ENCODE peak calls at places on chromosome 22, in nine cellular contexts. One of them, this sample, is unnamed.

GRCh38 chr22:29231971-29232959 is 26.6 kb downstream of the EMID1 start:
- DNase-seq in ovary: peak; percentile 91
- DNase-seq in tibial nerve: no peak
- DNase-seq in esophagus squamous epithelium: no peak
- DNase-seq in thyroid gland: peak; percentile 46
- DNase-seq in sigmoid colon: peak; percentile 76
- DNase-seq in GM12878: no peak
- DNase-seq in uterus: peak; percentile 72
- DNase-seq in body of pancreas: peak; percentile 88
- DNase-seq in this sample: peak; percentile 81

GRCh38 chr22:23067023-23067650 is 3.2 kb upstream of the GNAZ start:
- DNase-seq in ovary: peak; percentile 8
- DNase-seq in tibial nerve: peak; percentile 7
- DNase-seq in esophagus squamous epithelium: no peak
- DNase-seq in thyroid gland: no peak
- DNase-seq in sigmoid colon: peak; percentile 55
- DNase-seq in GM12878: no peak
- DNase-seq in uterus: peak; percentile 7
- DNase-seq in body of pancreas: peak; percentile 10
- DNase-seq in this sample: peak; percentile 6

GRCh38 chr22:48750282-48750681 is 1077.4 kb downstream of the BRD1 start:
- DNase-seq in ovary: no peak
- DNase-seq in tibial nerve: no peak
- DNase-seq in esophagus squamous epithelium: no peak
- DNase-seq in thyroid gland: no peak
- DNase-seq in sigmoid colon: peak; percentile 32
- DNase-seq in GM12878: no peak
- DNase-seq in uterus: no peak
- DNase-seq in body of pancreas: no peak
- DNase-seq in this sample: peak; percentile 1

GRCh38 chr22:17523925-17524324 is 39.4 kb upstream of the SLC25A18 start:
- DNase-seq in ovary: no peak
- DNase-seq in tibial nerve: no peak
- DNase-seq in esophagus squamous epithelium: no peak
- DNase-seq in thyroid gland: no peak
- DNase-seq in sigmoid colon: no peak
- DNase-seq in GM12878: no peak
- DNase-seq in uterus: no peak
- DNase-seq in body of pancreas: no peak
- DNase-seq in this sample: no peak

GRCh38 chr22:19853879-19854777 is 546 bp downstream of the GNB1L start:
- DNase-seq in ovary: no peak
- DNase-seq in tibial nerve: no peak
- DNase-seq in esophagus squamous epithelium: no peak
- DNase-seq in thyroid gland: no peak
- DNase-seq in sigmoid colon: no peak
- DNase-seq in GM12878: no peak
- DNase-seq in uterus: no peak
- DNase-seq in body of pancreas: no peak
- DNase-seq in this sample: peak; percentile 33

GRCh38 chr22:23278883-23279675 is 98.8 kb downstream of the BCR start:
- DNase-seq in ovary: no peak
- DNase-seq in tibial nerve: no peak
- DNase-seq in esophagus squamous epithelium: no peak
- DNase-seq in thyroid gland: peak; percentile 80
- DNase-seq in sigmoid colon: no peak
- DNase-seq in GM12878: no peak
- DNase-seq in uterus: peak; percentile 35
- DNase-seq in body of pancreas: peak; percentile 78
- DNase-seq in this sample: peak; percentile 80

GRCh38 chr22:18081416-18081815 is 3.6 kb downstream of the PEX26 start:
- DNase-seq in ovary: no peak
- DNase-seq in tibial nerve: no peak
- DNase-seq in esophagus squamous epithelium: no peak
- DNase-seq in thyroid gland: no peak
- DNase-seq in sigmoid colon: no peak
- DNase-seq in GM12878: no peak
- DNase-seq in uterus: no peak
- DNase-seq in body of pancreas: no peak
- DNase-seq in this sample: no peak

GRCh38 chr22:17121235-17122195 is at the start of gene TMEM121B:
- DNase-seq in ovary: peak; percentile 21
- DNase-seq in tibial nerve: peak; percentile 37
- DNase-seq in esophagus squamous epithelium: no peak
- DNase-seq in thyroid gland: peak; percentile 26
- DNase-seq in sigmoid colon: peak; percentile 76
- DNase-seq in GM12878: no peak
- DNase-seq in uterus: no peak
- DNase-seq in body of pancreas: peak; percentile 63
- DNase-seq in this sample: peak; percentile 51

GRCh38 chr22:17162731-17163130 is 3.7 kb upstream of the HDHD5 start:
- DNase-seq in ovary: no peak
- DNase-seq in tibial nerve: no peak
- DNase-seq in esophagus squamous epithelium: no peak
- DNase-seq in thyroid gland: no peak
- DNase-seq in sigmoid colon: no peak
- DNase-seq in GM12878: no peak
- DNase-seq in uterus: no peak
- DNase-seq in body of pancreas: no peak
- DNase-seq in this sample: no peak

GRCh38 chr22:43996170-43996980 is 27.7 kb upstream of the PARVB start:
- DNase-seq in ovary: no peak
- DNase-seq in tibial nerve: peak; percentile 23
- DNase-seq in esophagus squamous epithelium: peak; percentile 26
- DNase-seq in thyroid gland: peak; percentile 21
- DNase-seq in sigmoid colon: peak; percentile 73
- DNase-seq in GM12878: peak; percentile 30
- DNase-seq in uterus: peak; percentile 28
- DNase-seq in body of pancreas: no peak
- DNase-seq in this sample: peak; percentile 71

GRCh38 chr22:35961480-35961902 is 67.1 kb downstream of the RBFOX2 start:
- DNase-seq in ovary: peak; percentile 43
- DNase-seq in tibial nerve: no peak
- DNase-seq in esophagus squamous epithelium: no peak
- DNase-seq in thyroid gland: peak; percentile 14
- DNase-seq in sigmoid colon: peak; percentile 80
- DNase-seq in GM12878: no peak
- DNase-seq in uterus: peak; percentile 73
- DNase-seq in body of pancreas: no peak
- DNase-seq in this sample: peak; percentile 40

GRCh38 chr22:43313497-43314474 is 29.4 kb downstream of the SCUBE1 start:
- DNase-seq in ovary: no peak
- DNase-seq in tibial nerve: peak; percentile 84
- DNase-seq in esophagus squamous epithelium: no peak
- DNase-seq in thyroid gland: peak; percentile 40
- DNase-seq in sigmoid colon: peak; percentile 88
- DNase-seq in GM12878: no peak
- DNase-seq in uterus: peak; percentile 85
- DNase-seq in body of pancreas: no peak
- DNase-seq in this sample: peak; percentile 62

GRCh38 chr22:44884968-44885805 is 124.6 kb downstream of the PHF21B start:
- DNase-seq in ovary: no peak
- DNase-seq in tibial nerve: no peak
- DNase-seq in esophagus squamous epithelium: no peak
- DNase-seq in thyroid gland: no peak
- DNase-seq in sigmoid colon: peak; percentile 47
- DNase-seq in GM12878: no peak
- DNase-seq in uterus: no peak
- DNase-seq in body of pancreas: no peak
- DNase-seq in this sample: no peak

GRCh38 chr22:22452211-22452610 is 56.3 kb downstream of the ZNF280B start:
- DNase-seq in ovary: no peak
- DNase-seq in tibial nerve: no peak
- DNase-seq in esophagus squamous epithelium: no peak
- DNase-seq in thyroid gland: no peak
- DNase-seq in sigmoid colon: no peak
- DNase-seq in GM12878: no peak
- DNase-seq in uterus: no peak
- DNase-seq in body of pancreas: no peak
- DNase-seq in this sample: no peak

GRCh38 chr22:50209893-50210292 is 9.1 kb downstream of the SELENOO start:
- DNase-seq in ovary: peak; percentile 64
- DNase-seq in tibial nerve: no peak
- DNase-seq in esophagus squamous epithelium: no peak
- DNase-seq in thyroid gland: peak; percentile 74
- DNase-seq in sigmoid colon: peak; percentile 81
- DNase-seq in GM12878: no peak
- DNase-seq in uterus: peak; percentile 73
- DNase-seq in body of pancreas: peak; percentile 78
- DNase-seq in this sample: peak; percentile 78

GRCh38 chr22:39543095-39543494 is 10.5 kb upstream of the RPS19BP1 start:
- DNase-seq in ovary: no peak
- DNase-seq in tibial nerve: no peak
- DNase-seq in esophagus squamous epithelium: no peak
- DNase-seq in thyroid gland: peak; percentile 36
- DNase-seq in sigmoid colon: no peak
- DNase-seq in GM12878: no peak
- DNase-seq in uterus: no peak
- DNase-seq in body of pancreas: no peak
- DNase-seq in this sample: no peak

GRCh38 chr22:28909375-28909774 is 26.0 kb downstream of the ZNRF3 start:
- DNase-seq in ovary: no peak
- DNase-seq in tibial nerve: no peak
- DNase-seq in esophagus squamous epithelium: no peak
- DNase-seq in thyroid gland: no peak
- DNase-seq in sigmoid colon: no peak
- DNase-seq in GM12878: peak; percentile 57
- DNase-seq in uterus: no peak
- DNase-seq in body of pancreas: no peak
- DNase-seq in this sample: peak; percentile 75

GRCh38 chr22:19962909-19963806 is 21.5 kb upstream of the TXNRD2 start:
- DNase-seq in ovary: no peak
- DNase-seq in tibial nerve: no peak
- DNase-seq in esophagus squamous epithelium: no peak
- DNase-seq in thyroid gland: peak; percentile 97
- DNase-seq in sigmoid colon: no peak
- DNase-seq in GM12878: no peak
- DNase-seq in uterus: no peak
- DNase-seq in body of pancreas: peak; percentile 93
- DNase-seq in this sample: no peak

GRCh38 chr22:41288245-41288946 is 2.4 kb upstream of the RANGAP1 start:
- DNase-seq in ovary: no peak
- DNase-seq in tibial nerve: no peak
- DNase-seq in esophagus squamous epithelium: no peak
- DNase-seq in thyroid gland: no peak
- DNase-seq in sigmoid colon: peak; percentile 69
- DNase-seq in GM12878: no peak
- DNase-seq in uterus: no peak
- DNase-seq in body of pancreas: peak; percentile 59
- DNase-seq in this sample: no peak

GRCh38 chr22:41285820-41286638 is at the start of gene RANGAP1:
- DNase-seq in ovary: peak; percentile 97
- DNase-seq in tibial nerve: peak; percentile 93
- DNase-seq in esophagus squamous epithelium: peak; percentile 97
- DNase-seq in thyroid gland: peak; percentile 99
- DNase-seq in sigmoid colon: peak; percentile 98
- DNase-seq in GM12878: peak; percentile 98
- DNase-seq in uterus: peak; percentile 96
- DNase-seq in body of pancreas: peak; percentile 98
- DNase-seq in this sample: peak; percentile 98

GRCh38 chr22:41284465-41284864 is 1.5 kb downstream of the RANGAP1 start:
- DNase-seq in ovary: no peak
- DNase-seq in tibial nerve: no peak
- DNase-seq in esophagus squamous epithelium: no peak
- DNase-seq in thyroid gland: no peak
- DNase-seq in sigmoid colon: no peak
- DNase-seq in GM12878: no peak
- DNase-seq in uterus: no peak
- DNase-seq in body of pancreas: no peak
- DNase-seq in this sample: no peak

GRCh38 chr22:41286639-41287091 is 678 bp upstream of the RANGAP1 start:
- DNase-seq in ovary: no peak
- DNase-seq in tibial nerve: no peak
- DNase-seq in esophagus squamous epithelium: no peak
- DNase-seq in thyroid gland: no peak
- DNase-seq in sigmoid colon: no peak
- DNase-seq in GM12878: peak; percentile 39
- DNase-seq in uterus: no peak
- DNase-seq in body of pancreas: peak; percentile 56
- DNase-seq in this sample: peak; percentile 46

DNA sequence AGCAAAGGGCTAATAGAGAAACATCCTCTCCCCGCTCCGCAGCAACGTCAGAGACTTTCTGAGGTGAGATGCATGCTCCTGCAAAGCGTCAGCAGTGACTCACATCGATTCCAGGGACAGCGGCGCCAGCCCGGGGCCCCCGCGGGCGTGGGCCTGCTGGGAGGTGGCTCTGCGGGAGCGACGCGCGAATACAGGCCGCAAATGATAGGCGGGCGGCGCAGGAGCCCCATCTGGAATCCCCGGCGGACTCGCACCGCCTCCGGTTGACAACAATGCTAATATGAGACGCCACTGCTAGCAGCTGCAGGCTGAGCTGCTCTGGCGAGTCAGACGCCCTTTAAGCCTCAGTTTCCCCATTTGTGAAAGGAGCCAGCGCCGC is 557 bp downstream of the RANGAP1 start:
- DNase-seq in ovary: peak; percentile 36
- DNase-seq in tibial nerve: no peak
- DNase-seq in esophagus squamous epithelium: no peak
- DNase-seq in thyroid gland: peak; percentile 27
- DNase-seq in sigmoid colon: peak; percentile 73
- DNase-seq in GM12878: no peak
- DNase-seq in uterus: no peak
- DNase-seq in body of pancreas: peak; percentile 57
- DNase-seq in this sample: peak; percentile 54
- TF ChIP-seq POLR2A in ovary: no peak
- TF ChIP-seq POLR2A in tibial nerve: no peak
- TF ChIP-seq POLR2A in esophagus squamous epithelium: peak; percentile 5
- TF ChIP-seq POLR2A in thyroid gland: no peak
- TF ChIP-seq POLR2A in sigmoid colon: no peak
- TF ChIP-seq POLR2A in GM12878: no peak
- TF ChIP-seq POLR2A in uterus: no peak
- TF ChIP-seq POLR2A in body of pancreas: no peak
- TF ChIP-seq POLR2A in this sample: no peak

GRCh38 chr22:26565889-26566288 is 24.0 kb downstream of the TPST2 start:
- DNase-seq in ovary: no peak
- DNase-seq in tibial nerve: no peak
- DNase-seq in esophagus squamous epithelium: no peak
- DNase-seq in thyroid gland: no peak
- DNase-seq in sigmoid colon: no peak
- DNase-seq in GM12878: no peak
- DNase-seq in uterus: no peak
- DNase-seq in body of pancreas: no peak
- DNase-seq in this sample: no peak
- H3K4me1 ChIP-seq in ovary: no peaks in the 10 kb centered on the region
- H3K4me1 ChIP-seq in tibial nerve: no peaks in the 10 kb centered on the region
- H3K4me1 ChIP-seq in esophagus squamous epithelium: peaks cover 39% of the 10 kb centered on the region
- H3K4me1 ChIP-seq in thyroid gland: peaks cover 75% of the 10 kb centered on the region
- H3K4me1 ChIP-seq in sigmoid colon: no peaks in the 10 kb centered on the region
- H3K4me1 ChIP-seq in GM12878: no peaks in the 10 kb centered on the region
- H3K4me1 ChIP-seq in uterus: no peaks in the 10 kb centered on the region
- H3K4me1 ChIP-seq in body of pancreas: peaks cover 13% of the 10 kb centered on the region
- H3K4me1 ChIP-seq in this sample: peaks cover 16% of the 10 kb centered on the region

GRCh38 chr22:32097018-32097417 is 54.0 kb downstream of the SLC5A1 start:
- DNase-seq in ovary: no peak
- DNase-seq in tibial nerve: no peak
- DNase-seq in esophagus squamous epithelium: no peak
- DNase-seq in thyroid gland: no peak
- DNase-seq in sigmoid colon: no peak
- DNase-seq in GM12878: no peak
- DNase-seq in uterus: no peak
- DNase-seq in body of pancreas: no peak
- DNase-seq in this sample: no peak
- H3K27ac ChIP-seq in ovary: no peak overlapping the region
- H3K27ac ChIP-seq in tibial nerve: no peak overlapping the region
- H3K27ac ChIP-seq in esophagus squamous epithelium: no peak overlapping the region
- H3K27ac ChIP-seq in thyroid gland: no peak overlapping the region
- H3K27ac ChIP-seq in sigmoid colon: no peak overlapping the region
- H3K27ac ChIP-seq in GM12878: no peak overlapping the region
- H3K27ac ChIP-seq in uterus: no peak overlapping the region
- H3K27ac ChIP-seq in body of pancreas: no peak overlapping the region
- H3K27ac ChIP-seq in this sample: no peak overlapping the region

GRCh38 chr22:41524809-41525449 is 19.3 kb downstream of the POLR3H start:
- DNase-seq in ovary: peak; percentile 54
- DNase-seq in tibial nerve: no peak
- DNase-seq in esophagus squamous epithelium: no peak
- DNase-seq in thyroid gland: no peak
- DNase-seq in sigmoid colon: no peak
- DNase-seq in GM12878: no peak
- DNase-seq in uterus: no peak
- DNase-seq in body of pancreas: no peak
- DNase-seq in this sample: no peak
- TF ChIP-seq POLR2A in ovary: no peak
- TF ChIP-seq POLR2A in tibial nerve: no peak
- TF ChIP-seq POLR2A in esophagus squamous epithelium: no peak
- TF ChIP-seq POLR2A in thyroid gland: no peak
- TF ChIP-seq POLR2A in sigmoid colon: no peak
- TF ChIP-seq POLR2A in GM12878: peak; percentile 70
- TF ChIP-seq POLR2A in uterus: no peak
- TF ChIP-seq POLR2A in body of pancreas: no peak
- TF ChIP-seq POLR2A in this sample: no peak

This sample was measured in testis.